ENCODE peak calls at places on chromosomes 12 and 14, in six cellular contexts. J, Q, E, W, N and S are unnamed samples.

GRCh38 chr12:9331218-9331626 is 123.0 kb upstream of the PZP start:
- DNase-seq in J (peak), Q (peak), N (peak), W (peak), E (peak), S (peak)

GRCh38 chr12:31021181-31021580 is 52.5 kb upstream of the DDX11 start:
- DNase-seq in W (no peak), N (no peak), J (no peak), E (no peak), Q (no peak), S (no peak)

GRCh38 chr12:39047539-39048078 is 142.2 kb upstream of the CPNE8 start:
- DNase-seq in Q (no peak), W (no peak), E (no peak), J (no peak), N (no peak), S (no peak)

GRCh38 chr14:89085154-89086059 is 261.0 kb downstream of the TTC8 start:
- DNase-seq in N (no peak), W (peak), Q (no peak), J (no peak), E (no peak), S (no peak)

GRCh38 chr12:110252716-110253115 is 28.3 kb upstream of the ATP2A2 start:
- DNase-seq in W (no peak), E (no peak), N (no peak), Q (no peak), J (no peak), S (no peak)

GRCh38 chr12:73274972-73275371 is 1002.8 kb downstream of the TRHDE start:
- DNase-seq in E (no peak), J (no peak), Q (no peak), W (no peak), N (no peak), S (no peak)

GRCh38 chr12:4909734-4910501 is at the start of gene KCNA1:
- DNase-seq in E (peak), J (no peak), W (peak), N (no peak), Q (no peak), S (no peak)

GRCh38 chr12:96226401-96226800 is 32.2 kb downstream of the ELK3 start:
- DNase-seq in W (no peak), Q (no peak), N (no peak), E (no peak), J (no peak), S (no peak)

GRCh38 chr12:108638141-108638823 is 4.6 kb upstream of the SELPLG start:
- DNase-seq in J (no peak), Q (no peak), W (no peak), N (no peak), E (no peak), S (no peak)

GRCh38 chr12:50017047-50017446 is 8.2 kb downstream of the RACGAP1 start:
- DNase-seq in J (peak), Q (no peak), W (peak), E (no peak), N (no peak), S (no peak)

GRCh38 chr12:47422656-47423055 is 283.2 kb downstream of the RPAP3 start:
- DNase-seq in W (no peak), N (no peak), E (no peak), Q (no peak), J (no peak), S (no peak)

GRCh38 chr14:93997082-93997481 is at the start of gene CCDC197:
- DNase-seq in E (no peak), Q (no peak), N (no peak), W (no peak), J (no peak), S (no peak)

GRCh38 chr12:80580254-80580653 is 127.2 kb upstream of the MYF6 start:
- DNase-seq in N (no peak), E (no peak), W (peak), J (no peak), Q (no peak), S (no peak)

GRCh38 chr12:26523708-26524150 is 309.3 kb downstream of the ITPR2 start:
- DNase-seq in W (peak), E (no peak), J (peak), Q (no peak), N (no peak), S (no peak)

GRCh38 chr12:87943666-87944065 is 85.5 kb downstream of the C12orf50 start:
- DNase-seq in J (no peak), Q (no peak), W (no peak), E (no peak), N (no peak), S (no peak)

GRCh38 chr14:67999693-68000384 is 180.3 kb downstream of the RAD51B start:
- DNase-seq in Q (no peak), W (peak), E (no peak), J (no peak), N (no peak), S (no peak)

GRCh38 chr12:120903382-120903817 is 758 bp downstream of the SPPL3 start:
- DNase-seq in N (peak), W (peak), J (peak), E (peak), Q (peak), S (peak)

GRCh38 chr12:46874642-46875041 is 48.8 kb upstream of the SLC38A4 start:
- DNase-seq in E (no peak), J (no peak), N (no peak), W (no peak), Q (no peak), S (no peak)

GRCh38 chr12:65741662-65742480 is 82.4 kb upstream of the HMGA2 start:
- DNase-seq in N (no peak), E (peak), J (no peak), W (peak), Q (no peak), S (no peak)

GRCh38 chr12:24561882-24562760 is 386.8 kb downstream of the BCAT1 start:
- DNase-seq in N (no peak), Q (peak), W (peak), J (peak), E (peak), S (no peak)

GRCh38 chr12:122544537-122544936 is 17.5 kb downstream of the KNTC1 start:
- DNase-seq in E (peak), N (no peak), J (no peak), W (no peak), Q (no peak), S (no peak)

GRCh38 chr14:92160619-92161018 is 38.9 kb downstream of the CPSF2 start:
- DNase-seq in W (peak), Q (no peak), N (no peak), E (no peak), J (no peak), S (no peak)

GRCh38 chr14:102297436-102298170 is 7.4 kb downstream of the MOK start:
- DNase-seq in E (no peak), J (no peak), N (no peak), W (no peak), Q (no peak), S (no peak)

GRCh38 chr12:71780207-71780822 is 25.7 kb downstream of the RAB21 start:
- DNase-seq in J (peak), W (peak), N (peak), Q (peak), E (peak), S (peak)

GRCh38 chr14:69049675-69050074 is 70.6 kb upstream of the ACTN1 start:
- DNase-seq in W (peak), J (no peak), E (no peak), Q (no peak), N (no peak), S (no peak)

GRCh38 chr12:104313568-104314241 is 10.2 kb downstream of the EID3 start:
- DNase-seq in W (no peak), N (no peak), Q (no peak), J (no peak), E (no peak), S (no peak)

GRCh38 chr14:68972507-68973272 is 6.4 kb downstream of the ACTN1 start:
- DNase-seq in W (peak), N (no peak), Q (no peak), E (no peak), J (no peak), S (no peak)

GRCh38 chr12:95859947-95860850 is 1.4 kb downstream of the SNRPF start:
- DNase-seq in Q (no peak), W (peak), E (no peak), J (no peak), N (no peak), S (no peak)

GRCh38 chr12:3988519-3989217 is 115.5 kb upstream of the PARP11 start:
- DNase-seq in N (peak), E (peak), J (no peak), W (no peak), Q (no peak), S (peak)

GRCh38 chr14:102875652-102876051 is 46.8 kb upstream of the AMN start:
- DNase-seq in Q (no peak), J (no peak), N (no peak), E (no peak), W (no peak), S (no peak)